ENCODE peak calls at places on chromosome 4, in eight cellular contexts. One of them, this sample, is unnamed.

GRCh38 chr4:137610960-137611359 is 78.7 kb upstream of the PCDH18 start:
- DNase-seq in K562: no peak
- DNase-seq in right lobe of liver: no peak
- DNase-seq in tibial nerve: no peak
- DNase-seq in tibial artery: no peak
- DNase-seq in transverse colon: no peak
- DNase-seq in testis: peak
- DNase-seq in suprapubic skin: no peak
- DNase-seq in this sample: peak

GRCh38 chr4:4333265-4333706 is 43.2 kb downstream of the ZBTB49 start:
- DNase-seq in right lobe of liver: no peak
- DNase-seq in tibial artery: no peak
- DNase-seq in K562: no peak
- DNase-seq in transverse colon: peak
- DNase-seq in testis: peak
- DNase-seq in tibial nerve: no peak
- DNase-seq in suprapubic skin: no peak
- DNase-seq in this sample: peak

GRCh38 chr4:44479731-44480130 is 31.1 kb upstream of the KCTD8 start:
- DNase-seq in right lobe of liver: no peak
- DNase-seq in tibial nerve: no peak
- DNase-seq in suprapubic skin: no peak
- DNase-seq in K562: no peak
- DNase-seq in testis: no peak
- DNase-seq in tibial artery: no peak
- DNase-seq in transverse colon: no peak
- DNase-seq in this sample: no peak

GRCh38 chr4:112378858-112379257 is 81.7 kb downstream of the ALPK1 start:
- DNase-seq in tibial nerve: no peak
- DNase-seq in suprapubic skin: no peak
- DNase-seq in K562: no peak
- DNase-seq in tibial artery: no peak
- DNase-seq in transverse colon: no peak
- DNase-seq in testis: no peak
- DNase-seq in right lobe of liver: no peak
- DNase-seq in this sample: no peak

GRCh38 chr4:173448103-173448502 is 49.2 kb upstream of the SCRG1 start:
- DNase-seq in testis: peak
- DNase-seq in right lobe of liver: no peak
- DNase-seq in transverse colon: peak
- DNase-seq in tibial artery: no peak
- DNase-seq in suprapubic skin: no peak
- DNase-seq in tibial nerve: no peak
- DNase-seq in K562: no peak
- DNase-seq in this sample: peak

GRCh38 chr4:187004628-187005027 is 281.0 kb upstream of the FAT1 start:
- DNase-seq in tibial nerve: no peak
- DNase-seq in K562: no peak
- DNase-seq in right lobe of liver: no peak
- DNase-seq in suprapubic skin: no peak
- DNase-seq in testis: no peak
- DNase-seq in transverse colon: no peak
- DNase-seq in tibial artery: no peak
- DNase-seq in this sample: no peak

GRCh38 chr4:112910109-112910736 is 139.2 kb upstream of the ANK2 start:
- DNase-seq in transverse colon: no peak
- DNase-seq in tibial artery: no peak
- DNase-seq in K562: no peak
- DNase-seq in right lobe of liver: no peak
- DNase-seq in testis: no peak
- DNase-seq in suprapubic skin: no peak
- DNase-seq in tibial nerve: peak
- DNase-seq in this sample: peak

GRCh38 chr4:123505457-123506310 is 109.1 kb downstream of the SPRY1 start:
- DNase-seq in right lobe of liver: peak
- DNase-seq in suprapubic skin: peak
- DNase-seq in transverse colon: peak
- DNase-seq in K562: no peak
- DNase-seq in tibial artery: peak
- DNase-seq in tibial nerve: peak
- DNase-seq in testis: peak
- DNase-seq in this sample: peak

GRCh38 chr4:115360441-115360840 is 247.0 kb upstream of the NDST4 start:
- DNase-seq in K562: no peak
- DNase-seq in right lobe of liver: no peak
- DNase-seq in tibial artery: no peak
- DNase-seq in transverse colon: no peak
- DNase-seq in testis: no peak
- DNase-seq in suprapubic skin: no peak
- DNase-seq in tibial nerve: no peak
- DNase-seq in this sample: no peak

GRCh38 chr4:61841710-61842109 is 641.6 kb downstream of the ADGRL3 start:
- DNase-seq in K562: no peak
- DNase-seq in right lobe of liver: no peak
- DNase-seq in tibial artery: no peak
- DNase-seq in transverse colon: no peak
- DNase-seq in tibial nerve: no peak
- DNase-seq in suprapubic skin: no peak
- DNase-seq in testis: no peak
- DNase-seq in this sample: no peak

GRCh38 chr4:877502-877901 is 51.6 kb upstream of the CPLX1 start:
- DNase-seq in tibial nerve: no peak
- DNase-seq in K562: no peak
- DNase-seq in testis: no peak
- DNase-seq in transverse colon: no peak
- DNase-seq in tibial artery: no peak
- DNase-seq in suprapubic skin: no peak
- DNase-seq in right lobe of liver: no peak
- DNase-seq in this sample: no peak

GRCh38 chr4:874971-875817 is 49.3 kb upstream of the CPLX1 start:
- DNase-seq in tibial artery: no peak
- DNase-seq in K562: no peak
- DNase-seq in transverse colon: no peak
- DNase-seq in suprapubic skin: no peak
- DNase-seq in testis: no peak
- DNase-seq in tibial nerve: no peak
- DNase-seq in right lobe of liver: no peak
- DNase-seq in this sample: no peak

GRCh38 chr4:876780-877179 is 50.9 kb upstream of the CPLX1 start:
- DNase-seq in testis: no peak
- DNase-seq in suprapubic skin: no peak
- DNase-seq in transverse colon: no peak
- DNase-seq in tibial artery: no peak
- DNase-seq in K562: no peak
- DNase-seq in right lobe of liver: no peak
- DNase-seq in tibial nerve: no peak
- DNase-seq in this sample: no peak

GRCh38 chr4:874071-874470 is 48.1 kb upstream of the CPLX1 start:
- DNase-seq in K562: no peak
- DNase-seq in suprapubic skin: no peak
- DNase-seq in testis: no peak
- DNase-seq in tibial artery: no peak
- DNase-seq in right lobe of liver: no peak
- DNase-seq in transverse colon: no peak
- DNase-seq in tibial nerve: no peak
- DNase-seq in this sample: no peak

GRCh38 chr4:875818-876423 is 50.0 kb upstream of the CPLX1 start:
- DNase-seq in K562: no peak
- DNase-seq in testis: no peak
- DNase-seq in suprapubic skin: no peak
- DNase-seq in right lobe of liver: no peak
- DNase-seq in tibial artery: no peak
- DNase-seq in tibial nerve: no peak
- DNase-seq in transverse colon: no peak
- DNase-seq in this sample: no peak
- TF ChIP-seq CTCF in K562: no peak
- TF ChIP-seq CTCF in testis: no peak
- TF ChIP-seq CTCF in suprapubic skin: no peak
- TF ChIP-seq CTCF in right lobe of liver: no peak
- TF ChIP-seq CTCF in tibial artery: no peak
- TF ChIP-seq CTCF in tibial nerve: no peak
- TF ChIP-seq CTCF in transverse colon: no peak
- TF ChIP-seq CTCF in this sample: no peak

DNA sequence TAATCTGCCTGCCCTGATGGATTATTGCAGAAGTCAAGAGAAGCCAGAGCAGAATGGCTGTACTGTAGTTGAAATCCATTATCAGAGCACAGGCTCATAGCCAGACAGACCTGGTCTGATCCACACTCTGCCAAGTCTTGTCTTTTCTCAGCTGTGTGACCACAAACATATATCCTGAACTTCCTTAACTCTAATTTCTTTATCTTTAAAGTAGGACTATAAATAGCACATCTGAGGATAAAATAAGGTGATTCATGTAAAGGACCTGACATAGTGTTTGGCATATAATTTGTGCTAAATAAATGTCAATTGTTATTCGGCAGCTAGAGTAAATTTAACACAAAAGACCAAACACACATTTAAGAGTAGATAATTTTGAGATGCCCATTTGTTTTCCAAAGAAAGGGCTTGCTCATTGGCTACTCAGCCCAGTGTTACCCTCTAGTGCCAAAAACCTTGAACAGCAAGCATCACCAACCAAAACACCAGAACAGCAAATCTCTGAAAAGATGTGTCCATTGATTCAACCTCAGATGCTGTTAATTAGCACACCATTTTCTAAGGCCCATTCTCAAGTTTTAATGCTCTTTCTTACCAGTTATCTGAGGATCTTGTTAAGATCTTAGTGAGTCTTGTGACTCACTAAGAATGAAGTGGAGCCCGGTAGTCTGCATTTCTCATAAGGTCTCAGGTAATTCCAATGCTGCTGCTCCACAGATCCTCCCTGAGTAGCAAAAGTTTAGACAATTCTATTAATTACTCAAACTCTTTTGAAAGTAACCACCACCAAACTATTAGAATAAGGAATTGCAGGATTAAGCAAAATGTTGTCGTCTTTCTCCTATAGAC is 108.8 kb downstream of the HHIP start:
- DNase-seq in K562: no peak
- DNase-seq in tibial nerve: no peak
- DNase-seq in tibial artery: no peak
- DNase-seq in transverse colon: no peak
- DNase-seq in right lobe of liver: no peak
- DNase-seq in suprapubic skin: no peak
- DNase-seq in testis: no peak
- DNase-seq in this sample: peak
- TF ChIP-seq CTCF in K562: peak
- TF ChIP-seq CTCF in tibial nerve: no peak
- TF ChIP-seq CTCF in tibial artery: no peak
- TF ChIP-seq CTCF in transverse colon: peak
- TF ChIP-seq CTCF in right lobe of liver: peak
- TF ChIP-seq CTCF in suprapubic skin: no peak
- TF ChIP-seq CTCF in testis: no peak
- TF ChIP-seq CTCF in this sample: peak

DNA sequence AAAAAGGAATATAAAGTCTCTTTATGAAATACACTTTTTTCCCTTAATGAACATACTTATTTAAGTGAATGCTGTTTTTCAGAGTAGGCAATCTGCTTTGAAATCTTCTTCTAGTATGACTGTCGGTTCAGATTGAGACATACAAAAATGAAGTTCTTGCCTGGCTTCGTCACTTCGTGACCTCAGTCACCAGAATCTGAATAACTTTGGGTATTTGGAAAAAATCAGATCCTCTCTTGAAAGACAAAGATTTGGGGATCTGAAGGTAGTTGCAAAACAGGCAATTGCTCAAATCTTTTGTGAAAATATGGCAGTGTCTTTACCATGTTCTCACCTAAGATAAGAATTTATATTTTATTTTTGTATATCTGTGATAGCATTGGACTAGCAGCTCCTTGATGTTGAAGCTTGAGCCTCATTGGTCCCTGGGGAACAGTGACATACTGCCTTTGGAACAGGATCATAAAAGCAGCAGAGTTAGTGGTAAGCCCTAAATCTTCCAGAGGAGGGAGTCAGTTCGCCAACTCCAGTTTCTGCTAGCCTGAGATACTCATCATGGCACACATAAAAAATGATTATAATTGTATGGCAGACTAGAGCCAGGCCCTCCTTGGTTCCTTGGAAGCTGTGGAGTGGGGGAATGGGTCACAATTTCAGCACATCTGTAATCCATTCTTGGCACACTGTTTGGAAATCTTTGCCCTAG is 4.9 kb downstream of the ARFIP1 start:
- DNase-seq in suprapubic skin: no peak
- DNase-seq in K562: peak
- DNase-seq in tibial nerve: no peak
- DNase-seq in testis: no peak
- DNase-seq in right lobe of liver: no peak
- DNase-seq in transverse colon: peak
- DNase-seq in tibial artery: no peak
- DNase-seq in this sample: peak
- TF ChIP-seq CTCF in suprapubic skin: peak
- TF ChIP-seq CTCF in K562: no peak
- TF ChIP-seq CTCF in tibial nerve: no peak
- TF ChIP-seq CTCF in testis: no peak
- TF ChIP-seq CTCF in right lobe of liver: no peak
- TF ChIP-seq CTCF in transverse colon: peak
- TF ChIP-seq CTCF in tibial artery: no peak
- TF ChIP-seq CTCF in this sample: peak

DNA sequence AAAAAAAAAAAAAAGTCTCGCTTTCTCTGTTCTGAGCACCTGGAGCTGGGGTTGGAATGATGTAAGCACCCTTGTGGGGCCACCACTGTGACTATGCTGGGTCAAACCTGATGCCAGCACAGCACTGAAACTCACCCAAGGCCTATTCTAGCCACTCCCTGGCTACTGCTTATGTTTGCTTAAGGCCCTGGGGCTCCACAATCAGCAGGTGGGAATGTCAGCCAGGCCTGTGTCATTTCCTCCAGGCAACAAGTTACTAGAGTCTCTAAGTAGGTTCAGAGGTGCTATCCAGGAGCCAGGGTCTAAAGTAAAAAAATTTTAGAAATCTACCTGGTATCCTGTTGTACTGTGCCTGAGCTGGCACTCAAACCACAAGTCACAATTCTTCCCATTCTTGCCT is 1306.8 kb downstream of the STIM2 start:
- DNase-seq in transverse colon: no peak
- DNase-seq in tibial artery: no peak
- DNase-seq in tibial nerve: no peak
- DNase-seq in right lobe of liver: no peak
- DNase-seq in K562: no peak
- DNase-seq in suprapubic skin: no peak
- DNase-seq in testis: no peak
- DNase-seq in this sample: no peak
- TF ChIP-seq CTCF in transverse colon: no peak
- TF ChIP-seq CTCF in tibial artery: no peak
- TF ChIP-seq CTCF in tibial nerve: no peak
- TF ChIP-seq CTCF in right lobe of liver: no peak
- TF ChIP-seq CTCF in K562: no peak
- TF ChIP-seq CTCF in suprapubic skin: no peak
- TF ChIP-seq CTCF in testis: no peak
- TF ChIP-seq CTCF in this sample: no peak

GRCh38 chr4:82721819-82722423 is 76.7 kb downstream of the SCD5 start:
- DNase-seq in tibial artery: no peak
- DNase-seq in testis: peak
- DNase-seq in K562: no peak
- DNase-seq in right lobe of liver: no peak
- DNase-seq in suprapubic skin: no peak
- DNase-seq in tibial nerve: no peak
- DNase-seq in transverse colon: no peak
- DNase-seq in this sample: no peak
- TF ChIP-seq CTCF in tibial artery: no peak
- TF ChIP-seq CTCF in testis: no peak
- TF ChIP-seq CTCF in K562: peak
- TF ChIP-seq CTCF in right lobe of liver: peak
- TF ChIP-seq CTCF in suprapubic skin: no peak
- TF ChIP-seq CTCF in tibial nerve: no peak
- TF ChIP-seq CTCF in transverse colon: no peak
- TF ChIP-seq CTCF in this sample: peak

GRCh38 chr4:185011408-185011807 is 6.9 kb upstream of the HELT start:
- DNase-seq in testis: no peak
- DNase-seq in tibial nerve: no peak
- DNase-seq in transverse colon: no peak
- DNase-seq in K562: peak
- DNase-seq in right lobe of liver: no peak
- DNase-seq in tibial artery: no peak
- DNase-seq in suprapubic skin: no peak
- DNase-seq in this sample: no peak
- TF ChIP-seq CTCF in testis: peak
- TF ChIP-seq CTCF in tibial nerve: no peak
- TF ChIP-seq CTCF in transverse colon: peak
- TF ChIP-seq CTCF in K562: peak
- TF ChIP-seq CTCF in right lobe of liver: no peak
- TF ChIP-seq CTCF in tibial artery: no peak
- TF ChIP-seq CTCF in suprapubic skin: peak
- TF ChIP-seq CTCF in this sample: peak

This sample was measured in fibroblast of pulmonary artery.